ENCODE peak calls at places on chromosomes 16 and 17, in five cellular contexts. R is CD8-positive, alpha-beta T cell; U is thoracic aorta; D is breast epithelium; N is AG09319. Q is an unnamed sample.

GRCh38 chr16:4293822-4294457 is 21.1 kb upstream of the TFAP4 start:
- DNase-seq in D (peak; percentile 65), R (no peak), U (no peak), N (no peak), Q (no peak)

GRCh38 chr16:72549878-72550277 is 377.9 kb upstream of the PMFBP1 start:
- DNase-seq in N (no peak), U (no peak), R (no peak), D (no peak), Q (no peak)

GRCh38 chr17:74360993-74361612 is 565 bp downstream of the BTBD17 start:
- DNase-seq in R (no peak), U (no peak), N (no peak), D (no peak), Q (no peak)

GRCh38 chr17:17205368-17206148 is 575 bp downstream of the PLD6 start:
- DNase-seq in D (no peak), R (peak; percentile 63), N (no peak), U (no peak), Q (peak; percentile 91)

GRCh38 chr16:19863990-19864389 is 20.7 kb downstream of the GPRC5B start:
- DNase-seq in N (no peak), R (no peak), D (no peak), U (no peak), Q (no peak)

GRCh38 chr16:85123891-85124635 is 11.8 kb upstream of the CIBAR2 start:
- DNase-seq in N (peak; percentile 55), R (no peak), D (peak; percentile 65), U (peak; percentile 64), Q (no peak)

GRCh38 chr17:75625813-75626486 is 7.3 kb upstream of the SMIM5 start:
- DNase-seq in N (no peak), R (no peak), U (no peak), D (no peak), Q (peak; percentile 77)

GRCh38 chr16:49491111-49491670 is 117.6 kb downstream of the C16orf78 start:
- DNase-seq in U (no peak), N (no peak), D (peak; percentile 22), R (no peak), Q (no peak)

GRCh38 chr17:9645858-9646555 is 690 bp downstream of the USP43 start:
- DNase-seq in D (peak; percentile 66), R (peak; percentile 6), N (no peak), U (no peak), Q (peak; percentile 68)

GRCh38 chr16:89155851-89156739 is 15.5 kb upstream of the CDH15 start:
- DNase-seq in D (no peak), R (no peak), U (no peak), N (no peak), Q (no peak)

GRCh38 chr16:50265260-50265659 is 1.1 kb upstream of the ADCY7 start:
- DNase-seq in U (no peak), R (peak; percentile 49), D (no peak), N (no peak), Q (no peak)

GRCh38 chr17:64741924-64742670 is 80.0 kb upstream of the SMURF2 start:
- DNase-seq in U (no peak), D (no peak), R (no peak), N (peak; percentile 84), Q (no peak)

GRCh38 chr17:18093616-18094408 is 6.1 kb downstream of the DRG2 start:
- DNase-seq in D (no peak), N (no peak), R (no peak), U (no peak), Q (no peak)

GRCh38 chr17:50206604-50207293 is 5.3 kb upstream of the COL1A1 start:
- DNase-seq in N (no peak), R (peak; percentile 25), U (no peak), D (no peak), Q (no peak)

GRCh38 chr17:48261297-48261880 is 153.8 kb downstream of the SNX11 start:
- DNase-seq in N (no peak), U (no peak), D (no peak), R (no peak), Q (no peak)

GRCh38 chr16:49708491-49708890 is 147.4 kb downstream of the ZNF423 start:
- DNase-seq in N (no peak), D (no peak), R (no peak), U (no peak), Q (no peak)

GRCh38 chr16:88700636-88701482 is 5.3 kb downstream of the RNF166 start:
- DNase-seq in U (peak; percentile 67), N (no peak), R (peak; percentile 97), D (peak; percentile 60), Q (peak; percentile 95)

GRCh38 chr16:20889625-20890275 is 10.4 kb downstream of the DCUN1D3 start:
- DNase-seq in R (no peak), D (no peak), N (no peak), U (no peak), Q (no peak)

GRCh38 chr16:29994613-29995329 is 646 bp downstream of the HIRIP3 start:
- DNase-seq in N (no peak), R (peak; percentile 68), U (no peak), D (no peak), Q (peak; percentile 87)

GRCh38 chr17:63445571-63446217 is 412 bp downstream of the CYB561 start:
- DNase-seq in N (no peak), R (peak; percentile 64), U (no peak), D (no peak), Q (peak; percentile 78)

GRCh38 chr16:1958715-1959268 is 546 bp upstream of the NDUFB10 start:
- DNase-seq in R (no peak), N (no peak), D (no peak), U (no peak), Q (no peak)

GRCh38 chr17:44558349-44559287 is 1.3 kb downstream of the FZD2 start:
- DNase-seq in U (no peak), R (no peak), D (no peak), N (no peak), Q (peak; percentile 33)

GRCh38 chr16:5966004-5966403 is 868.4 kb upstream of the EEF2KMT start:
- DNase-seq in U (no peak), D (no peak), R (no peak), N (no peak), Q (no peak)

GRCh38 chr16:50839920-50840729 is 98.2 kb downstream of the CYLD start:
- DNase-seq in D (no peak), U (no peak), N (no peak), R (no peak), Q (no peak)

GRCh38 chr16:3065069-3065741 is at the start of gene IL32:
- DNase-seq in U (no peak), D (no peak), N (peak; percentile 34), R (peak; percentile 65), Q (peak; percentile 60)

GRCh38 chr17:81418710-81419332 is 23.6 kb downstream of the BAHCC1 start:
- DNase-seq in R (no peak), N (no peak), D (no peak), U (no peak), Q (no peak)

GRCh38 chr17:56110463-56111138 is 42.7 kb upstream of the ANKFN1 start:
- DNase-seq in U (no peak), R (no peak), N (no peak), D (peak; percentile 53), Q (no peak)

GRCh38 chr17:79721993-79722671 is 8.6 kb upstream of the ENPP7 start:
- DNase-seq in R (no peak), D (no peak), N (no peak), U (no peak), Q (no peak)
- TF ChIP-seq CTCF in R (no peak), D (no peak), N (no peak), U (no peak), Q (no peak)

GRCh38 chr16:48041861-48042435 is 113.8 kb downstream of the ABCC12 start:
- DNase-seq in U (no peak), D (no peak), R (no peak), N (no peak), Q (no peak)
- TF ChIP-seq CTCF in U (no peak), D (no peak), R (no peak), N (no peak), Q (no peak)

DNA sequence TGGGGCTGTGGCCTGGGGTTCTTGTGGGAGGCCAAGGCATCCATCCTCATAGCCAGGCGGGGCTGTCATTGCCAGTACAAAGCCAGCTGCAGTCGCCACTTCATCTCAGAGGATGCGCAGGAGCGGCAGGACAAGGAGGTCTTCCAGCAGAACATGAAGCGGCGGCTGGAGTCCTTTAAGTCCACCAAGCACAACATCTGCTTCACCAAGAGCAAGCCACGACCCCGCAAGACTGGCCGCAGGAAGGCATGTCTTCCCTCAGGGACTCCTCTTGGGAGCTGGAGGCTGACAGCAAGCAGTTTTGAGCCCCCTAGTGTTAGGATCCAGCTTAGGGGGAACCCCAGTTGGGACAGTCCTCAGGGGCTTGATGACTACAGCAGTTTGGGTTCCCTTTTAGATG is 15.1 kb upstream of the PLEKHG4 start:
- DNase-seq in N (no peak), U (no peak), R (no peak), D (no peak), Q (no peak)
- TF ChIP-seq CTCF in N (no peak), U (no peak), R (no peak), D (no peak), Q (no peak)

DNA sequence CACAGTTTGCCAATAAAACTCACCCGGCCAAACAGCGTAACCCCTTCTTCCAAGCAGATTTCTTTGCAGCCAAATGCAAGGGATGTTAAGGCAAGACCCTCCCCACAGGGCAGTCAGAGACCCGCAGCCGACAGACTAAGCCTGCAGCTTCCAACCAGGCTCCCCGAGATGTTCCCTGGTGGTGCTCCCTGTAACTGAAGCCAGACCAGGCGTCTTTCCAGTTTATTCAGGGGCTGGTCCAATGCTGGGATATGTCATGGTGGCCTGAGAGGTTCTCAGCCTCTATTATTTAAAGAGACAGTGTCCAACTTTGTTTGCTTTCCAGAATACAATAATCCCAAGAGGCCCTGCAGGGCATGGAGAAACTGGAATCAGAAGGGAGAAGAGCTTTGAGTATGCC is at the start of gene PMP22:
- DNase-seq in N (no peak), D (no peak), U (no peak), R (no peak), Q (no peak)
- TF ChIP-seq CTCF in N (no peak), D (peak; percentile 23), U (no peak), R (no peak), Q (no peak)

DNA sequence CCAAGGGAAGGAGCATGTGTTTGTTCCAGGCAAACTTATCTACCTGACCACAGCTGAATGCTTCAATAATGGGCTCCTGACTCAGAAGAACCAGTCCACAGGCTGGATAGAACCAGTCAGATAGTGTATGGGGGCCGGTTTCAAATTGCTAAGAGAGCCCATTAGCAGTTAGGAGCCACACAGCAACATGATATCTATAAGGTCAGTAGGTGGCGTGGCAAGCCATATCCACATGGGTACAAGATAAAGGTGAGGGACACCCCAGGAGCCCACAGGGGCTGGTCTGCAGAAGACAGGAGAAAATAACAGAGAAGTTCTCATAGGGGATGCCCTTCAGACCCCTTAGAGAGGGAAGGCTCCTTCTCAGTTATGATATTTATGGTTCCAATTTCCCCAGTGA is 31.6 kb upstream of the CDRT15 start:
- DNase-seq in D (no peak), U (no peak), N (no peak), R (no peak), Q (no peak)
- TF ChIP-seq CTCF in D (no peak), U (no peak), N (no peak), R (no peak), Q (no peak)

DNA sequence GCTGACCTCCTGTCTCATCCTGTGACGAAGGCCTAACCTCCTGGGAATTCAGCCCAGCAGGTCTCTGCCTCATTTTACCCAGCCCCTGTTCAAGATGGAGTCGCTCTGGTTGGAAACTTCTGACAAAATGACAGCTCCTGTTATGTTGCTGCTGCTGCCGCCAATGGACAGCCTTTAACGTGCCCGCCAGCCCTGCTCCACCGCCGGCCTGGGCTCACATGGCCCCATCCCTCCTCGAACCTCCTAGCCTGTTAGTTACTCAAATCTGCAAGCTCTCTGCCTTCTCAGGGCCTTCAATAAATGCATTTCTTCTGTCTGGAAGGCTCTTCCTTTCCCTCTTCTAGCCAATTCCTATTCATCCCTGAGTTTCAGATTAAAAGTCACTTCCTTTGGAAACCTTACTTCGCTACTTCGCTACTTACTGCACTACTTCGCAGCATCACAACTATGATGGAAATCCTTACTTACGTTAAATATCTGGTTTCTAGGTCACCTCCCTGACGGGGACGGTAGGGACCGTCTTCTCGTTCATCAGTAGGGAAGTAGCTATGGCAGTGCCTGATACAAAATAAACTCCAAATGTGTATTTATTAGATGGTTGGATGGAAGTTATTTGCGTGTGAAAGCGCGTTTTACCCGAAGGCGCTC is 517 bp upstream of the NAGLU start:
- DNase-seq in R (no peak), N (no peak), D (no peak), U (no peak), Q (no peak)
- TF ChIP-seq CTCF in R (no peak), N (no peak), D (no peak), U (no peak), Q (no peak)